ENCODE peak calls at places on chromosome 10, in eight cellular contexts. One of them, this sample, is unnamed.

GRCh38 chr10:3754727-3755439 is 30.1 kb downstream of the KLF6 start:
- DNase-seq in CD4-positive, CD25-positive, alpha-beta regulatory T cell: no peak
- DNase-seq in aorta: no peak
- DNase-seq in CD4-positive, alpha-beta T cell: no peak
- DNase-seq in GM12878: no peak
- DNase-seq in mesendoderm: peak; percentile 47
- DNase-seq in foreskin keratinocyte: peak; percentile 97
- DNase-seq in transverse colon: no peak
- DNase-seq in this sample: no peak

GRCh38 chr10:4144802-4145201 is 359.8 kb upstream of the KLF6 start:
- DNase-seq in CD4-positive, CD25-positive, alpha-beta regulatory T cell: no peak
- DNase-seq in aorta: no peak
- DNase-seq in CD4-positive, alpha-beta T cell: no peak
- DNase-seq in GM12878: no peak
- DNase-seq in mesendoderm: no peak
- DNase-seq in foreskin keratinocyte: no peak
- DNase-seq in transverse colon: no peak
- DNase-seq in this sample: no peak

GRCh38 chr10:1737222-1738061 is at the start of gene ADARB2:
- DNase-seq in CD4-positive, CD25-positive, alpha-beta regulatory T cell: no peak
- DNase-seq in aorta: no peak
- DNase-seq in CD4-positive, alpha-beta T cell: no peak
- DNase-seq in GM12878: peak; percentile 53
- DNase-seq in mesendoderm: peak; percentile 95
- DNase-seq in foreskin keratinocyte: no peak
- DNase-seq in transverse colon: no peak
- DNase-seq in this sample: peak; percentile 90

GRCh38 chr10:118241229-118242137 is 100.6 kb downstream of the FAM204A start:
- DNase-seq in CD4-positive, CD25-positive, alpha-beta regulatory T cell: peak; percentile 46
- DNase-seq in aorta: peak; percentile 90
- DNase-seq in CD4-positive, alpha-beta T cell: peak; percentile 43
- DNase-seq in GM12878: peak; percentile 16
- DNase-seq in mesendoderm: peak; percentile 77
- DNase-seq in foreskin keratinocyte: peak; percentile 31
- DNase-seq in transverse colon: peak; percentile 80
- DNase-seq in this sample: peak; percentile 63

GRCh38 chr10:119608316-119609155 is 11.8 kb upstream of the TIAL1 start:
- DNase-seq in CD4-positive, CD25-positive, alpha-beta regulatory T cell: no peak
- DNase-seq in aorta: peak; percentile 82
- DNase-seq in CD4-positive, alpha-beta T cell: peak; percentile 33
- DNase-seq in GM12878: no peak
- DNase-seq in mesendoderm: peak; percentile 54
- DNase-seq in foreskin keratinocyte: no peak
- DNase-seq in transverse colon: peak; percentile 42
- DNase-seq in this sample: peak; percentile 43

GRCh38 chr10:33211123-33211878 is 123.2 kb downstream of the NRP1 start:
- DNase-seq in CD4-positive, CD25-positive, alpha-beta regulatory T cell: no peak
- DNase-seq in aorta: peak; percentile 85
- DNase-seq in CD4-positive, alpha-beta T cell: peak; percentile 9
- DNase-seq in GM12878: no peak
- DNase-seq in mesendoderm: peak; percentile 70
- DNase-seq in foreskin keratinocyte: no peak
- DNase-seq in transverse colon: no peak
- DNase-seq in this sample: no peak

GRCh38 chr10:53664620-53665019 is 892.0 kb upstream of the MBL2 start:
- DNase-seq in CD4-positive, CD25-positive, alpha-beta regulatory T cell: no peak
- DNase-seq in aorta: no peak
- DNase-seq in CD4-positive, alpha-beta T cell: no peak
- DNase-seq in GM12878: no peak
- DNase-seq in mesendoderm: no peak
- DNase-seq in foreskin keratinocyte: peak; percentile 9
- DNase-seq in transverse colon: peak; percentile 65
- DNase-seq in this sample: no peak

GRCh38 chr10:44673245-44673999 is 237.7 kb upstream of the TMEM72 start:
- DNase-seq in CD4-positive, CD25-positive, alpha-beta regulatory T cell: no peak
- DNase-seq in aorta: no peak
- DNase-seq in CD4-positive, alpha-beta T cell: no peak
- DNase-seq in GM12878: no peak
- DNase-seq in mesendoderm: no peak
- DNase-seq in foreskin keratinocyte: no peak
- DNase-seq in transverse colon: peak; percentile 67
- DNase-seq in this sample: no peak

GRCh38 chr10:25683291-25683690 is 250.7 kb upstream of the MYO3A start:
- DNase-seq in CD4-positive, CD25-positive, alpha-beta regulatory T cell: no peak
- DNase-seq in aorta: no peak
- DNase-seq in CD4-positive, alpha-beta T cell: no peak
- DNase-seq in GM12878: no peak
- DNase-seq in mesendoderm: no peak
- DNase-seq in foreskin keratinocyte: no peak
- DNase-seq in transverse colon: no peak
- DNase-seq in this sample: no peak

GRCh38 chr10:53314856-53315255 is 542.3 kb upstream of the MBL2 start:
- DNase-seq in CD4-positive, CD25-positive, alpha-beta regulatory T cell: no peak
- DNase-seq in aorta: no peak
- DNase-seq in CD4-positive, alpha-beta T cell: no peak
- DNase-seq in GM12878: no peak
- DNase-seq in mesendoderm: peak; percentile 84
- DNase-seq in foreskin keratinocyte: peak; percentile 85
- DNase-seq in transverse colon: no peak
- DNase-seq in this sample: no peak

GRCh38 chr10:132389631-132390454 is 7.2 kb upstream of the PWWP2B start:
- DNase-seq in CD4-positive, CD25-positive, alpha-beta regulatory T cell: no peak
- DNase-seq in aorta: peak; percentile 75
- DNase-seq in CD4-positive, alpha-beta T cell: peak; percentile 2
- DNase-seq in GM12878: no peak
- DNase-seq in mesendoderm: no peak
- DNase-seq in foreskin keratinocyte: no peak
- DNase-seq in transverse colon: peak; percentile 10
- DNase-seq in this sample: peak; percentile 77

GRCh38 chr10:132387723-132388210 is 9.2 kb upstream of the PWWP2B start:
- DNase-seq in CD4-positive, CD25-positive, alpha-beta regulatory T cell: peak; percentile 75
- DNase-seq in aorta: peak; percentile 91
- DNase-seq in CD4-positive, alpha-beta T cell: peak; percentile 68
- DNase-seq in GM12878: no peak
- DNase-seq in mesendoderm: peak; percentile 72
- DNase-seq in foreskin keratinocyte: no peak
- DNase-seq in transverse colon: peak; percentile 84
- DNase-seq in this sample: peak; percentile 99

GRCh38 chr10:36450385-36450784 is 675.0 kb upstream of the ANKRD30A start:
- DNase-seq in CD4-positive, CD25-positive, alpha-beta regulatory T cell: no peak
- DNase-seq in aorta: no peak
- DNase-seq in CD4-positive, alpha-beta T cell: no peak
- DNase-seq in GM12878: no peak
- DNase-seq in mesendoderm: no peak
- DNase-seq in foreskin keratinocyte: no peak
- DNase-seq in transverse colon: no peak
- DNase-seq in this sample: no peak

GRCh38 chr10:113412161-113412560 is 140.7 kb upstream of the HABP2 start:
- DNase-seq in CD4-positive, CD25-positive, alpha-beta regulatory T cell: no peak
- DNase-seq in aorta: no peak
- DNase-seq in CD4-positive, alpha-beta T cell: no peak
- DNase-seq in GM12878: no peak
- DNase-seq in mesendoderm: no peak
- DNase-seq in foreskin keratinocyte: no peak
- DNase-seq in transverse colon: no peak
- DNase-seq in this sample: no peak

GRCh38 chr10:127215882-127216281 is 19.5 kb upstream of the INSYN2A start:
- DNase-seq in CD4-positive, CD25-positive, alpha-beta regulatory T cell: no peak
- DNase-seq in aorta: no peak
- DNase-seq in CD4-positive, alpha-beta T cell: no peak
- DNase-seq in GM12878: no peak
- DNase-seq in mesendoderm: peak; percentile 77
- DNase-seq in foreskin keratinocyte: no peak
- DNase-seq in transverse colon: no peak
- DNase-seq in this sample: peak; percentile 54
- H3K27me3 ChIP-seq in CD4-positive, CD25-positive, alpha-beta regulatory T cell: no peaks in the 10 kb centered on the region
- H3K27me3 ChIP-seq in aorta: no peaks in the 10 kb centered on the region
- H3K27me3 ChIP-seq in CD4-positive, alpha-beta T cell: no peaks in the 10 kb centered on the region
- H3K27me3 ChIP-seq in GM12878: no peaks in the 10 kb centered on the region
- H3K27me3 ChIP-seq in mesendoderm: no peaks in the 10 kb centered on the region
- H3K27me3 ChIP-seq in foreskin keratinocyte: no peaks in the 10 kb centered on the region
- H3K27me3 ChIP-seq in transverse colon: no peaks in the 10 kb centered on the region
- H3K27me3 ChIP-seq in this sample: no peaks in the 10 kb centered on the region

DNA sequence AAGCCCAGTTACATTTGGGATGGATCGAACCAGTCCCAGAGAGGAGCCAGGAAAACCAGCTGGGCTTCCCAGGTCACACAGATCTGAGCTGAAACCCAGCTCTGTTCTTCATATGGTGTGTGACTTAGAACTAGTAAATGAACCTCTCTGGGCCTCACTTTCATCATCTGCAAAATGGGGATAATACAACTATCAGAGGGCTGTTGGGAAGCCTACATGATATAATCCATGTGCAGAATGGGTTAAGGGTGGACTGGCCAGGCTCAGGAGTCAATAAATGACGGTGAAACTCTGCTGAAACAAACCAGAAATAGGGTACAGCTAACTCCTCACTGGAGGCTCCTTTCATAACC is 16.5 kb downstream of the POLL start:
- DNase-seq in CD4-positive, CD25-positive, alpha-beta regulatory T cell: no peak
- DNase-seq in aorta: no peak
- DNase-seq in CD4-positive, alpha-beta T cell: no peak
- DNase-seq in GM12878: no peak
- DNase-seq in mesendoderm: no peak
- DNase-seq in foreskin keratinocyte: no peak
- DNase-seq in transverse colon: no peak
- DNase-seq in this sample: no peak
- H3K27me3 ChIP-seq in CD4-positive, CD25-positive, alpha-beta regulatory T cell: peaks cover 13% of the 10 kb centered on the region
- H3K27me3 ChIP-seq in aorta: no peaks in the 10 kb centered on the region
- H3K27me3 ChIP-seq in CD4-positive, alpha-beta T cell: peaks cover 34% of the 10 kb centered on the region
- H3K27me3 ChIP-seq in GM12878: no peaks in the 10 kb centered on the region
- H3K27me3 ChIP-seq in mesendoderm: peaks cover 6% of the 10 kb centered on the region
- H3K27me3 ChIP-seq in foreskin keratinocyte: peaks cover 31% of the 10 kb centered on the region
- H3K27me3 ChIP-seq in transverse colon: peaks cover 36% of the 10 kb centered on the region
- H3K27me3 ChIP-seq in this sample: peaks cover 50% of the 10 kb centered on the region

DNA sequence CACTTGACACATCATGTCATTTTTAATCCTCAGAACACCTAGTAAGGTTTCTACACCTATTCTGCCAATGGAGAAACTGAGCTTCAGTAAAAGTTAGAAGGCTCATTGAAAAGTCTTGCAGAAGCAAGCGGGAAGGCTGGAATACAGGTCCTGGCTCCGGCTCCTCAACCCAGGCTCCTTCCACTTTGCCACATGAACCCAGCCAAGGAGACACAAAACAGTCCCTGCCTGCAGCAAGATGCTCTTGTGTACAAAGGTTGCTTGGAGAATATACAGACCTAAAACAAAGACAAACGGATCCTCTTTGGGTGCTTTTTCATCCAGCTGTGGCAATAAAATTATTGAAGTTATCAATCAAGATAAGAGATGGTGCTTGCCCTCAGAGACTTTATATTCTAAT is 106.8 kb downstream of the SORBS1 start:
- DNase-seq in CD4-positive, CD25-positive, alpha-beta regulatory T cell: no peak
- DNase-seq in aorta: no peak
- DNase-seq in CD4-positive, alpha-beta T cell: no peak
- DNase-seq in GM12878: no peak
- DNase-seq in mesendoderm: no peak
- DNase-seq in foreskin keratinocyte: no peak
- DNase-seq in transverse colon: no peak
- DNase-seq in this sample: no peak
- H3K27me3 ChIP-seq in CD4-positive, CD25-positive, alpha-beta regulatory T cell: peaks cover 6% of the 10 kb centered on the region
- H3K27me3 ChIP-seq in aorta: no peaks in the 10 kb centered on the region
- H3K27me3 ChIP-seq in CD4-positive, alpha-beta T cell: peaks cover 6% of the 10 kb centered on the region
- H3K27me3 ChIP-seq in GM12878: no peaks in the 10 kb centered on the region
- H3K27me3 ChIP-seq in mesendoderm: no peaks in the 10 kb centered on the region
- H3K27me3 ChIP-seq in foreskin keratinocyte: no peaks in the 10 kb centered on the region
- H3K27me3 ChIP-seq in transverse colon: no peaks in the 10 kb centered on the region
- H3K27me3 ChIP-seq in this sample: no peaks in the 10 kb centered on the region

DNA sequence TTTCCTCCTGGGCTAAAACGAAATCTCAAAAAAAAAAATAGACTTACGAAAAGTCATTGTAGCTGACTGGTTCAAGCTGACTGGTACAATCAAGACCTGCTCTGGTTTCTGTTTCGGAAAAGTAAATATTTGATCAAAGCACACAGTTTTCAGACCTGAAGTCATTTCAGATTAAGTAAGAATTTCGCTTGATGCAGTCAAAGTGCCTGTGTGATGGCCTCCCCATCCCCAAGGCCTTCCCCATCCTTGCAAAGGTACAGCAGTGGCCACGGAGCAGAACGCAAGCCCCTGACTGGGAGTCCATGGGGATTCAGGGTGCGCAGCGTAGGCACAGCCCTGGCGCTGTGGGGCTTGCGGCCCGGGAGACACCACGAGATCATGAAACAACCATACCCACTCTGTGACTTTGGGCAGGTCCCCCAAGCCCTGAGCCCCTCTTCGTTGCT is 29.2 kb downstream of the CHST15 start:
- DNase-seq in CD4-positive, CD25-positive, alpha-beta regulatory T cell: no peak
- DNase-seq in aorta: peak; percentile 55
- DNase-seq in CD4-positive, alpha-beta T cell: no peak
- DNase-seq in GM12878: no peak
- DNase-seq in mesendoderm: no peak
- DNase-seq in foreskin keratinocyte: no peak
- DNase-seq in transverse colon: no peak
- DNase-seq in this sample: no peak
- H3K27me3 ChIP-seq in CD4-positive, CD25-positive, alpha-beta regulatory T cell: no peaks in the 10 kb centered on the region
- H3K27me3 ChIP-seq in aorta: no peaks in the 10 kb centered on the region
- H3K27me3 ChIP-seq in CD4-positive, alpha-beta T cell: no peaks in the 10 kb centered on the region
- H3K27me3 ChIP-seq in GM12878: peaks cover 2% of the 10 kb centered on the region
- H3K27me3 ChIP-seq in mesendoderm: no peaks in the 10 kb centered on the region
- H3K27me3 ChIP-seq in foreskin keratinocyte: no peaks in the 10 kb centered on the region
- H3K27me3 ChIP-seq in transverse colon: peaks cover 20% of the 10 kb centered on the region
- H3K27me3 ChIP-seq in this sample: no peaks in the 10 kb centered on the region

GRCh38 chr10:10881132-10881813 is 136.4 kb upstream of the CELF2 start:
- DNase-seq in CD4-positive, CD25-positive, alpha-beta regulatory T cell: no peak
- DNase-seq in aorta: no peak
- DNase-seq in CD4-positive, alpha-beta T cell: no peak
- DNase-seq in GM12878: no peak
- DNase-seq in mesendoderm: no peak
- DNase-seq in foreskin keratinocyte: no peak
- DNase-seq in transverse colon: no peak
- DNase-seq in this sample: no peak

GRCh38 chr10:10883737-10884136 is 133.9 kb upstream of the CELF2 start:
- DNase-seq in CD4-positive, CD25-positive, alpha-beta regulatory T cell: no peak
- DNase-seq in aorta: no peak
- DNase-seq in CD4-positive, alpha-beta T cell: no peak
- DNase-seq in GM12878: no peak
- DNase-seq in mesendoderm: no peak
- DNase-seq in foreskin keratinocyte: no peak
- DNase-seq in transverse colon: no peak
- DNase-seq in this sample: no peak

GRCh38 chr10:10873915-10874314 is 143.8 kb upstream of the CELF2 start:
- DNase-seq in CD4-positive, CD25-positive, alpha-beta regulatory T cell: no peak
- DNase-seq in aorta: no peak
- DNase-seq in CD4-positive, alpha-beta T cell: no peak
- DNase-seq in GM12878: no peak
- DNase-seq in mesendoderm: no peak
- DNase-seq in foreskin keratinocyte: no peak
- DNase-seq in transverse colon: no peak
- DNase-seq in this sample: no peak

GRCh38 chr10:10873289-10873688 is 144.4 kb upstream of the CELF2 start:
- DNase-seq in CD4-positive, CD25-positive, alpha-beta regulatory T cell: no peak
- DNase-seq in aorta: no peak
- DNase-seq in CD4-positive, alpha-beta T cell: no peak
- DNase-seq in GM12878: no peak
- DNase-seq in mesendoderm: no peak
- DNase-seq in foreskin keratinocyte: no peak
- DNase-seq in transverse colon: no peak
- DNase-seq in this sample: no peak

DNA sequence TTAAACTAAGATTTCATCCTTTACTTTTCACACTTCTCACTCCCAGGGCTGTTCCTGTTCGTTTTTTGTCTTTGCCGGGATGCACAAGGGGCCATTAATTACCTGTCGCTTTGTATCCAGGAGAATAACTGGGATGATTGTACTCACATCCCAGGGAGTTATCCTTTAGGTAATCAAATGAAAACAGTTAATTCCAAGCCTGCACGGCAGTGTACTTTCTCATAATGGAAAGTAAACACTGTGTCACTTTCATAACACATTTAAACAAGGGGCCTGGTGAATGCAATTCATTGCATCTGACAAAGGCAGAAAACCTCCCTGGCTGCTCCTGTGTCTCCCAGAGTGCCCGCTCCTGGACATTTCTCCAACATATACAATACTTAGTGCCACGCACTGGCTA is 138.7 kb upstream of the CELF2 start:
- DNase-seq in CD4-positive, CD25-positive, alpha-beta regulatory T cell: no peak
- DNase-seq in aorta: no peak
- DNase-seq in CD4-positive, alpha-beta T cell: no peak
- DNase-seq in GM12878: no peak
- DNase-seq in mesendoderm: no peak
- DNase-seq in foreskin keratinocyte: no peak
- DNase-seq in transverse colon: no peak
- DNase-seq in this sample: no peak
- H3K27me3 ChIP-seq in CD4-positive, CD25-positive, alpha-beta regulatory T cell: no peaks in the 10 kb centered on the region
- H3K27me3 ChIP-seq in aorta: no peaks in the 10 kb centered on the region
- H3K27me3 ChIP-seq in CD4-positive, alpha-beta T cell: no peaks in the 10 kb centered on the region
- H3K27me3 ChIP-seq in GM12878: peaks cover 2% of the 10 kb centered on the region
- H3K27me3 ChIP-seq in mesendoderm: no peaks in the 10 kb centered on the region
- H3K27me3 ChIP-seq in foreskin keratinocyte: no peaks in the 10 kb centered on the region
- H3K27me3 ChIP-seq in transverse colon: no peaks in the 10 kb centered on the region
- H3K27me3 ChIP-seq in this sample: no peaks in the 10 kb centered on the region